ENCODE peak calls at places on chromosomes 12 and 14, in five cellular contexts. A is brain microvascular endothelial cell; S is GM19239; P is Panc1; N is stimulated activated CD8-positive, alpha-beta memory T cell treated with anti-CD3 and anti-CD28 coated beads, Interleukin-15, amount 100 ng/mL, for 1 hour. J is an unnamed sample.

GRCh38 chr14:64440494-64440893 is 24.8 kb upstream of the AKAP5 start:
- DNase-seq in S (no peak), N (no peak), A (no peak), P (no peak), J (no peak)

GRCh38 chr14:101737414-101738367 is 23.8 kb upstream of the PPP2R5C start:
- DNase-seq in A (no peak), S (no peak), N (no peak), P (no peak), J (no peak)

GRCh38 chr14:89290813-89291212 is 126.2 kb downstream of the FOXN3 start:
- DNase-seq in P (no peak), A (no peak), N (no peak), S (no peak), J (no peak)

GRCh38 chr12:50132505-50133135 is 20.6 kb downstream of the COX14 start:
- DNase-seq in P (no peak), A (no peak), N (no peak), S (no peak), J (peak)

GRCh38 chr12:11822071-11822818 is 172.8 kb downstream of the ETV6 start:
- DNase-seq in P (no peak), N (no peak), S (no peak), A (peak), J (peak)

GRCh38 chr12:105352940-105353635 is 22.6 kb downstream of the C12orf75 start:
- DNase-seq in P (no peak), A (no peak), S (no peak), N (no peak), J (no peak)

GRCh38 chr14:49946320-49947141 is 53.6 kb downstream of the ARF6 start:
- DNase-seq in P (peak), S (no peak), N (no peak), A (peak), J (peak)

GRCh38 chr14:71235865-71236264 is 328.6 kb downstream of the PCNX1 start:
- DNase-seq in A (no peak), S (no peak), N (no peak), P (no peak), J (no peak)

GRCh38 chr12:108523365-108523764 is 8.3 kb downstream of the FICD start:
- DNase-seq in N (no peak), P (no peak), S (no peak), A (no peak), J (no peak)

GRCh38 chr14:82414853-82415539 is 881.3 kb upstream of the SEL1L start:
- DNase-seq in S (no peak), N (no peak), A (no peak), P (no peak), J (no peak)

GRCh38 chr12:7934560-7935463 is 1.2 kb downstream of the SLC2A3 start:
- DNase-seq in P (no peak), S (no peak), N (no peak), A (no peak), J (no peak)

GRCh38 chr12:51977320-51977753 is 25.8 kb downstream of the ACVR1B start:
- DNase-seq in N (no peak), A (no peak), S (no peak), P (no peak), J (no peak)

GRCh38 chr14:89507926-89508460 is 91.0 kb upstream of the FOXN3 start:
- DNase-seq in S (no peak), P (peak), N (no peak), A (no peak), J (peak)

GRCh38 chr14:92397140-92397815 is 74.3 kb downstream of the SLC24A4 start:
- DNase-seq in A (peak), N (no peak), P (peak), S (no peak), J (peak)

GRCh38 chr12:41368006-41368405 is 179.9 kb downstream of the PDZRN4 start:
- DNase-seq in S (no peak), A (no peak), P (no peak), N (no peak), J (no peak)

GRCh38 chr12:109459247-109459646 is 17.9 kb downstream of the KCTD10 start:
- DNase-seq in P (no peak), N (no peak), S (no peak), A (peak), J (no peak)

GRCh38 chr12:6607751-6608591 is 792 bp upstream of the CHD4 start:
- DNase-seq in A (peak), P (no peak), N (no peak), S (peak), J (peak)

J was measured in kidney glomerular epithelial cell.